ENCODE peak calls at places on chromosomes 12 and 14, in four cellular contexts. B is PC-3; P is stimulated activated CD8-positive, alpha-beta memory T cell treated with anti-CD3 and anti-CD28 coated beads, Interleukin-15, amount 100 ng/mL, for 24 hours; S is fibroblast of the aortic adventitia. Y is an unnamed sample.
A peak's percentile ranks its signal among the peaks of the same experiment; 100 is the strongest.

GRCh38 chr12:49622501-49623141 is 740 bp upstream of the PRPF40B start:
- DNase-seq in B (no peak), P (peak; percentile 11), S (no peak), Y (peak; percentile 26)

GRCh38 chr12:124550123-124551089 is 17.0 kb downstream of the NCOR2 start:
- DNase-seq in B (peak; percentile 27), P (no peak), S (peak; percentile 51), Y (peak; percentile 44)

GRCh38 chr12:43316506-43316905 is 235.5 kb downstream of the ADAMTS20 start:
- DNase-seq in B (no peak), P (no peak), S (no peak), Y (no peak)

GRCh38 chr12:114240288-114240687 is 165.7 kb downstream of the TBX5 start:
- DNase-seq in B (no peak), P (no peak), S (no peak), Y (no peak)

GRCh38 chr12:13744566-13744965 is 236.8 kb downstream of the GRIN2B start:
- DNase-seq in B (no peak), P (no peak), S (no peak), Y (no peak)

GRCh38 chr12:109016016-109016415 is 4.9 kb downstream of the SVOP start:
- DNase-seq in B (no peak), P (no peak), S (no peak), Y (no peak)

GRCh38 chr14:73742520-73743238 is 28.5 kb upstream of the PNMA1 start:
- DNase-seq in B (no peak), P (no peak), S (no peak), Y (no peak)

GRCh38 chr12:86627001-86627400 is 370.8 kb upstream of the MGAT4C start:
- DNase-seq in B (no peak), P (no peak), S (no peak), Y (no peak)

Y was measured in bronchial epithelial cell.